ENCODE peak calls at places on chromosomes 16 and 17, in eight cellular contexts. One of them, this sample, is unnamed.

GRCh38 chr17:39605492-39606433 is 2.0 kb downstream of the NEUROD2 start:
- DNase-seq in CD8-positive, alpha-beta T cell: no peak
- DNase-seq in left ventricle myocardium inferior: no peak
- DNase-seq in fibroblast of pulmonary artery: no peak
- DNase-seq in heart left ventricle: no peak
- DNase-seq in AG09309: no peak
- DNase-seq in OCI-LY7: no peak
- DNase-seq in cardiac muscle cell: peak; percentile 43
- DNase-seq in this sample: no peak

GRCh38 chr16:72963921-72964320 is 84.0 kb downstream of the ZFHX3 start:
- DNase-seq in CD8-positive, alpha-beta T cell: no peak
- DNase-seq in left ventricle myocardium inferior: no peak
- DNase-seq in fibroblast of pulmonary artery: peak; percentile 36
- DNase-seq in heart left ventricle: no peak
- DNase-seq in AG09309: no peak
- DNase-seq in OCI-LY7: no peak
- DNase-seq in cardiac muscle cell: no peak
- DNase-seq in this sample: no peak

GRCh38 chr17:75400326-75400939 is 5.0 kb downstream of the GRB2 start:
- DNase-seq in CD8-positive, alpha-beta T cell: no peak
- DNase-seq in left ventricle myocardium inferior: no peak
- DNase-seq in fibroblast of pulmonary artery: no peak
- DNase-seq in heart left ventricle: no peak
- DNase-seq in AG09309: no peak
- DNase-seq in OCI-LY7: no peak
- DNase-seq in cardiac muscle cell: no peak
- DNase-seq in this sample: no peak

GRCh38 chr16:67464565-67464964 is 16.4 kb downstream of the ATP6V0D1 start:
- DNase-seq in CD8-positive, alpha-beta T cell: no peak
- DNase-seq in left ventricle myocardium inferior: no peak
- DNase-seq in fibroblast of pulmonary artery: no peak
- DNase-seq in heart left ventricle: no peak
- DNase-seq in AG09309: no peak
- DNase-seq in OCI-LY7: no peak
- DNase-seq in cardiac muscle cell: no peak
- DNase-seq in this sample: no peak

GRCh38 chr17:44933824-44934744 is 13.5 kb downstream of the KIF18B start:
- DNase-seq in CD8-positive, alpha-beta T cell: no peak
- DNase-seq in left ventricle myocardium inferior: peak; percentile 13
- DNase-seq in fibroblast of pulmonary artery: no peak
- DNase-seq in heart left ventricle: no peak
- DNase-seq in AG09309: no peak
- DNase-seq in OCI-LY7: no peak
- DNase-seq in cardiac muscle cell: no peak
- DNase-seq in this sample: no peak

GRCh38 chr16:67150058-67150832 is 553 bp downstream of the B3GNT9 start:
- DNase-seq in CD8-positive, alpha-beta T cell: no peak
- DNase-seq in left ventricle myocardium inferior: peak; percentile 56
- DNase-seq in fibroblast of pulmonary artery: peak; percentile 76
- DNase-seq in heart left ventricle: no peak
- DNase-seq in AG09309: no peak
- DNase-seq in OCI-LY7: no peak
- DNase-seq in cardiac muscle cell: peak; percentile 66
- DNase-seq in this sample: no peak

GRCh38 chr17:75109047-75109406 is 742 bp upstream of the ARMC7 start:
- DNase-seq in CD8-positive, alpha-beta T cell: no peak
- DNase-seq in left ventricle myocardium inferior: no peak
- DNase-seq in fibroblast of pulmonary artery: no peak
- DNase-seq in heart left ventricle: no peak
- DNase-seq in AG09309: no peak
- DNase-seq in OCI-LY7: no peak
- DNase-seq in cardiac muscle cell: no peak
- DNase-seq in this sample: peak; percentile 25

GRCh38 chr16:3179651-3180050 is 8.4 kb upstream of the OR1F1 start:
- DNase-seq in CD8-positive, alpha-beta T cell: no peak
- DNase-seq in left ventricle myocardium inferior: no peak
- DNase-seq in fibroblast of pulmonary artery: no peak
- DNase-seq in heart left ventricle: no peak
- DNase-seq in AG09309: no peak
- DNase-seq in OCI-LY7: no peak
- DNase-seq in cardiac muscle cell: no peak
- DNase-seq in this sample: no peak

GRCh38 chr16:56643080-56643778 is 4.8 kb downstream of the MT1A start:
- DNase-seq in CD8-positive, alpha-beta T cell: peak; percentile 79
- DNase-seq in left ventricle myocardium inferior: peak; percentile 66
- DNase-seq in fibroblast of pulmonary artery: peak; percentile 43
- DNase-seq in heart left ventricle: peak; percentile 63
- DNase-seq in AG09309: no peak
- DNase-seq in OCI-LY7: no peak
- DNase-seq in cardiac muscle cell: peak; percentile 39
- DNase-seq in this sample: peak; percentile 51

GRCh38 chr16:75621170-75621477 is 2.0 kb downstream of the ADAT1 start:
- DNase-seq in CD8-positive, alpha-beta T cell: no peak
- DNase-seq in left ventricle myocardium inferior: no peak
- DNase-seq in fibroblast of pulmonary artery: peak; percentile 63
- DNase-seq in heart left ventricle: no peak
- DNase-seq in AG09309: no peak
- DNase-seq in OCI-LY7: peak; percentile 64
- DNase-seq in cardiac muscle cell: peak; percentile 48
- DNase-seq in this sample: no peak

GRCh38 chr17:32943647-32944191 is 15.8 kb downstream of the TMEM98 start:
- DNase-seq in CD8-positive, alpha-beta T cell: no peak
- DNase-seq in left ventricle myocardium inferior: no peak
- DNase-seq in fibroblast of pulmonary artery: peak; percentile 90
- DNase-seq in heart left ventricle: no peak
- DNase-seq in AG09309: peak; percentile 68
- DNase-seq in OCI-LY7: no peak
- DNase-seq in cardiac muscle cell: peak; percentile 45
- DNase-seq in this sample: no peak

GRCh38 chr17:69511244-69511643 is 96.7 kb downstream of the MAP2K6 start:
- DNase-seq in CD8-positive, alpha-beta T cell: no peak
- DNase-seq in left ventricle myocardium inferior: no peak
- DNase-seq in fibroblast of pulmonary artery: no peak
- DNase-seq in heart left ventricle: no peak
- DNase-seq in AG09309: no peak
- DNase-seq in OCI-LY7: no peak
- DNase-seq in cardiac muscle cell: no peak
- DNase-seq in this sample: no peak

GRCh38 chr17:12743046-12743445 is 46.3 kb upstream of the ARHGAP44 start:
- DNase-seq in CD8-positive, alpha-beta T cell: no peak
- DNase-seq in left ventricle myocardium inferior: no peak
- DNase-seq in fibroblast of pulmonary artery: no peak
- DNase-seq in heart left ventricle: no peak
- DNase-seq in AG09309: no peak
- DNase-seq in OCI-LY7: no peak
- DNase-seq in cardiac muscle cell: no peak
- DNase-seq in this sample: no peak

GRCh38 chr17:48543854-48544355 is 1.0 kb downstream of the HOXB2 start:
- DNase-seq in CD8-positive, alpha-beta T cell: no peak
- DNase-seq in left ventricle myocardium inferior: peak; percentile 44
- DNase-seq in fibroblast of pulmonary artery: no peak
- DNase-seq in heart left ventricle: no peak
- DNase-seq in AG09309: no peak
- DNase-seq in OCI-LY7: no peak
- DNase-seq in cardiac muscle cell: no peak
- DNase-seq in this sample: no peak

GRCh38 chr17:83152745-83153611 is 73.6 kb downstream of the METRNL start:
- DNase-seq in CD8-positive, alpha-beta T cell: no peak
- DNase-seq in left ventricle myocardium inferior: peak; percentile 69
- DNase-seq in fibroblast of pulmonary artery: no peak
- DNase-seq in heart left ventricle: peak; percentile 64
- DNase-seq in AG09309: no peak
- DNase-seq in OCI-LY7: no peak
- DNase-seq in cardiac muscle cell: no peak
- DNase-seq in this sample: no peak

GRCh38 chr16:62064173-62064572 is 27.9 kb upstream of the CDH8 start:
- DNase-seq in CD8-positive, alpha-beta T cell: no peak
- DNase-seq in left ventricle myocardium inferior: no peak
- DNase-seq in fibroblast of pulmonary artery: no peak
- DNase-seq in heart left ventricle: no peak
- DNase-seq in AG09309: no peak
- DNase-seq in OCI-LY7: no peak
- DNase-seq in cardiac muscle cell: no peak
- DNase-seq in this sample: no peak

GRCh38 chr17:51537996-51538550 is 277.7 kb downstream of the UTP18 start:
- DNase-seq in CD8-positive, alpha-beta T cell: no peak
- DNase-seq in left ventricle myocardium inferior: no peak
- DNase-seq in fibroblast of pulmonary artery: no peak
- DNase-seq in heart left ventricle: no peak
- DNase-seq in AG09309: no peak
- DNase-seq in OCI-LY7: no peak
- DNase-seq in cardiac muscle cell: no peak
- DNase-seq in this sample: no peak

GRCh38 chr16:65414284-65414984 is 292.6 kb upstream of the CDH11 start:
- DNase-seq in CD8-positive, alpha-beta T cell: no peak
- DNase-seq in left ventricle myocardium inferior: no peak
- DNase-seq in fibroblast of pulmonary artery: peak; percentile 56
- DNase-seq in heart left ventricle: no peak
- DNase-seq in AG09309: peak; percentile 42
- DNase-seq in OCI-LY7: no peak
- DNase-seq in cardiac muscle cell: no peak
- DNase-seq in this sample: no peak

GRCh38 chr16:53211253-53211652 is 156.5 kb downstream of the CHD9 start:
- DNase-seq in CD8-positive, alpha-beta T cell: no peak
- DNase-seq in left ventricle myocardium inferior: no peak
- DNase-seq in fibroblast of pulmonary artery: no peak
- DNase-seq in heart left ventricle: no peak
- DNase-seq in AG09309: no peak
- DNase-seq in OCI-LY7: no peak
- DNase-seq in cardiac muscle cell: no peak
- DNase-seq in this sample: no peak

GRCh38 chr16:53209489-53209888 is 154.7 kb downstream of the CHD9 start:
- DNase-seq in CD8-positive, alpha-beta T cell: no peak
- DNase-seq in left ventricle myocardium inferior: no peak
- DNase-seq in fibroblast of pulmonary artery: no peak
- DNase-seq in heart left ventricle: no peak
- DNase-seq in AG09309: no peak
- DNase-seq in OCI-LY7: peak; percentile 19
- DNase-seq in cardiac muscle cell: no peak
- DNase-seq in this sample: no peak

GRCh38 chr16:53213542-53213941 is 158.8 kb downstream of the CHD9 start:
- DNase-seq in CD8-positive, alpha-beta T cell: no peak
- DNase-seq in left ventricle myocardium inferior: no peak
- DNase-seq in fibroblast of pulmonary artery: no peak
- DNase-seq in heart left ventricle: no peak
- DNase-seq in AG09309: no peak
- DNase-seq in OCI-LY7: no peak
- DNase-seq in cardiac muscle cell: no peak
- DNase-seq in this sample: no peak

GRCh38 chr16:53212899-53213235 is 158.1 kb downstream of the CHD9 start:
- DNase-seq in CD8-positive, alpha-beta T cell: no peak
- DNase-seq in left ventricle myocardium inferior: no peak
- DNase-seq in fibroblast of pulmonary artery: no peak
- DNase-seq in heart left ventricle: no peak
- DNase-seq in AG09309: no peak
- DNase-seq in OCI-LY7: no peak
- DNase-seq in cardiac muscle cell: no peak
- DNase-seq in this sample: no peak

GRCh38 chr16:53207810-53208752 is 153.3 kb downstream of the CHD9 start:
- DNase-seq in CD8-positive, alpha-beta T cell: no peak
- DNase-seq in left ventricle myocardium inferior: no peak
- DNase-seq in fibroblast of pulmonary artery: peak; percentile 89
- DNase-seq in heart left ventricle: peak; percentile 52
- DNase-seq in AG09309: peak; percentile 41
- DNase-seq in OCI-LY7: peak; percentile 88
- DNase-seq in cardiac muscle cell: peak; percentile 89
- DNase-seq in this sample: peak; percentile 26
- TF ChIP-seq CTCF in CD8-positive, alpha-beta T cell: no peak
- TF ChIP-seq CTCF in left ventricle myocardium inferior: peak; percentile 69
- TF ChIP-seq CTCF in fibroblast of pulmonary artery: peak; percentile 66
- TF ChIP-seq CTCF in heart left ventricle: peak; percentile 75
- TF ChIP-seq CTCF in AG09309: peak; percentile 62
- TF ChIP-seq CTCF in OCI-LY7: peak; percentile 83
- TF ChIP-seq CTCF in cardiac muscle cell: peak; percentile 65
- TF ChIP-seq CTCF in this sample: peak; percentile 55

DNA sequence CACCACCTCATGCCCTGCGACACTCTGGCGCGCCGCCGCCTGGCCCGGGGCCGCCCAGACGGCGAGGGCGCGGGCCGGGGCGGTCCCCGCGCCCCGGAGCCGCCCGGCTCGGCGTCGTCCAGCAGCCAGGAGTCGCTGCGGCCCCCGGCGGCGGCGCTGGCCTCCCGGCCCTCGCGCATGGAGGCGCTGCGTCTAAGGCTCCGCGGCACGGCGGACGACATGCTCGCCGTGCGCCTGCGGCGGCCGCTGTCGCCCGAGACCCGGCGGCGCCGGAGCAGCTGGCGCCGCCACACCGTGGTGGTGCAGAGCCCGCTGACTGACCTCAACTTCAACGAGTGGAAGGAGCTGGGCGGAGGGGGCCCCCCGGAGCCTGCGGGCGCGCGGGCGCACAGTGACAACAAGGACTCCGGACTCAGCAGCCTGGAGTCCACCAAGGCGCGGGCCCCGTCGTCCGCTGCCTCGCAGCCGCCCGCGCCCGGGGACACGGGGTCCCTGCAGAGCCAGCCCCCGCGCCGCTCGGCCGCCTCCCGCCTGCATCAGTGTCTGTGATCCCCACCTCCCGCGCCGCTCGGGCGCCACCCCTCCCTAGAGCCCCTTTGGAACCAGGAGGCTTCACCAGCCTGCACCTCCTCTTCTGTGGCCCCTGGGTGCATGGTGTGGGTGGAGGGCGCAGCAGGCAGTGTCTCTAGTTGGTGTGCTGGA is 82.3 kb downstream of the ARHGAP23 start:
- DNase-seq in CD8-positive, alpha-beta T cell: no peak
- DNase-seq in left ventricle myocardium inferior: no peak
- DNase-seq in fibroblast of pulmonary artery: peak; percentile 41
- DNase-seq in heart left ventricle: no peak
- DNase-seq in AG09309: no peak
- DNase-seq in OCI-LY7: no peak
- DNase-seq in cardiac muscle cell: peak; percentile 81
- DNase-seq in this sample: no peak
- TF ChIP-seq CTCF in CD8-positive, alpha-beta T cell: no peak
- TF ChIP-seq CTCF in left ventricle myocardium inferior: peak; percentile 26
- TF ChIP-seq CTCF in fibroblast of pulmonary artery: no peak
- TF ChIP-seq CTCF in heart left ventricle: peak; percentile 33
- TF ChIP-seq CTCF in AG09309: no peak
- TF ChIP-seq CTCF in OCI-LY7: no peak
- TF ChIP-seq CTCF in cardiac muscle cell: no peak
- TF ChIP-seq CTCF in this sample: no peak

GRCh38 chr16:87060026-87060986 is 256.9 kb downstream of the C16orf95 start:
- DNase-seq in CD8-positive, alpha-beta T cell: no peak
- DNase-seq in left ventricle myocardium inferior: no peak
- DNase-seq in fibroblast of pulmonary artery: peak; percentile 71
- DNase-seq in heart left ventricle: peak; percentile 31
- DNase-seq in AG09309: no peak
- DNase-seq in OCI-LY7: peak; percentile 35
- DNase-seq in cardiac muscle cell: peak; percentile 61
- DNase-seq in this sample: no peak
- TF ChIP-seq CTCF in CD8-positive, alpha-beta T cell: no peak
- TF ChIP-seq CTCF in left ventricle myocardium inferior: peak; percentile 31
- TF ChIP-seq CTCF in fibroblast of pulmonary artery: peak; percentile 39
- TF ChIP-seq CTCF in heart left ventricle: peak; percentile 16
- TF ChIP-seq CTCF in AG09309: peak; percentile 22
- TF ChIP-seq CTCF in OCI-LY7: no peak
- TF ChIP-seq CTCF in cardiac muscle cell: peak; percentile 20
- TF ChIP-seq CTCF in this sample: no peak

DNA sequence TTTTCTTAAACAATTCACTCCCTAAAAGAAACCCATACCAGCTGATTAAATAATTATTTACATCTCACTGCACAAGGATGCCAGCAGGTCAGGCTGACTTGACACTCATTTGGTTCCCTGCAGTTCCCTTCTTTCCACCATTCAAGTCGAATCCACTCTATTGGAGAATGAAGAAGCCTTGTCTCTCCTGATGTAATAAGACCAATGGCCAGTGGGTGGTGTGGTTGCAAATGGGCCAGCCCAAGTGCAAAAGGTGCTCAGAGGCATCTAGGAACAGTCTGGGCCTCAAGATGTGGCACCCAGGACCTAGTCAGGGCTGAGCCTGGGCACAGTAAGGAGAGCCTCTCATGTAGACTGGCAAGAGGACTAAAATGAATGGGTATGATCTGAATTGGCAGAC is 9.3 kb downstream of the C16orf78 start:
- DNase-seq in CD8-positive, alpha-beta T cell: no peak
- DNase-seq in left ventricle myocardium inferior: no peak
- DNase-seq in fibroblast of pulmonary artery: no peak
- DNase-seq in heart left ventricle: no peak
- DNase-seq in AG09309: no peak
- DNase-seq in OCI-LY7: peak; percentile 54
- DNase-seq in cardiac muscle cell: no peak
- DNase-seq in this sample: no peak
- TF ChIP-seq CTCF in CD8-positive, alpha-beta T cell: no peak
- TF ChIP-seq CTCF in left ventricle myocardium inferior: no peak
- TF ChIP-seq CTCF in fibroblast of pulmonary artery: no peak
- TF ChIP-seq CTCF in heart left ventricle: no peak
- TF ChIP-seq CTCF in AG09309: no peak
- TF ChIP-seq CTCF in OCI-LY7: peak; percentile 74
- TF ChIP-seq CTCF in cardiac muscle cell: peak; percentile 13
- TF ChIP-seq CTCF in this sample: no peak